ENCODE peak calls at places on chromosomes 16 and 17, in five cellular contexts. I is H1, O is K562, Q is HepG2, Y is GM12878. J is an unnamed sample.

GRCh38 chr17:17386143-17386800 is 83.1 kb downstream of the NT5M start:
- DNase-seq in I (no peak), O (no peak), Q (no peak), Y (no peak), J (no peak)

GRCh38 chr16:66983033-66983432 is 5.4 kb upstream of the CES4A start:
- DNase-seq in I (no peak), O (no peak), Q (no peak), Y (no peak), J (no peak)

GRCh38 chr17:81015135-81015534 is 19.8 kb upstream of the BAIAP2 start:
- DNase-seq in I (no peak), O (no peak), Q (no peak), Y (no peak), J (no peak)

GRCh38 chr16:6125483-6126259 is 1028.1 kb upstream of the EEF2KMT start:
- DNase-seq in I (no peak), O (no peak), Q (no peak), Y (no peak), J (no peak)

GRCh38 chr16:48592839-48593429 is 17.0 kb downstream of the N4BP1 start:
- DNase-seq in I (no peak), O (no peak), Q (no peak), Y (no peak), J (no peak)

GRCh38 chr16:49022351-49022963 is 259.2 kb downstream of the CBLN1 start:
- DNase-seq in I (no peak), O (no peak), Q (no peak), Y (no peak), J (no peak)

GRCh38 chr16:68297908-68298307 is 12.8 kb downstream of the SLC7A6OS start:
- DNase-seq in I (no peak), O (no peak), Q (no peak), Y (no peak), J (no peak)

GRCh38 chr17:69677130-69677529 is 262.6 kb downstream of the MAP2K6 start:
- DNase-seq in I (no peak), O (no peak), Q (no peak), Y (no peak), J (no peak)

GRCh38 chr17:20234266-20234665 is 225.1 kb downstream of the SPECC1 start:
- DNase-seq in I (no peak), O (no peak), Q (no peak), Y (no peak), J (no peak)

GRCh38 chr17:55177159-55177913 is 87.4 kb upstream of the HLF start:
- DNase-seq in I (no peak), O (no peak), Q (peak), Y (no peak), J (peak)

GRCh38 chr17:81135503-81136283 is 29.6 kb upstream of the PVALEF start:
- DNase-seq in I (no peak), O (no peak), Q (no peak), Y (no peak), J (no peak)

GRCh38 chr16:18953535-18953934 is 27.3 kb upstream of the SMG1 start:
- DNase-seq in I (no peak), O (no peak), Q (no peak), Y (no peak), J (no peak)

GRCh38 chr16:84751947-84752346 is 52.1 kb downstream of the USP10 start:
- DNase-seq in I (no peak), O (no peak), Q (no peak), Y (peak), J (no peak)

GRCh38 chr17:51046527-51047384 is 73.9 kb downstream of the SPAG9 start:
- DNase-seq in I (peak), O (no peak), Q (peak), Y (no peak), J (peak)

GRCh38 chr17:67151717-67152116 is 93.3 kb downstream of the HELZ start:
- DNase-seq in I (no peak), O (no peak), Q (no peak), Y (no peak), J (no peak)

GRCh38 chr17:8647202-8647601 is 16.7 kb upstream of the MYH10 start:
- DNase-seq in I (no peak), O (no peak), Q (no peak), Y (no peak), J (no peak)

GRCh38 chr16:85847036-85847435 is 47.5 kb downstream of the COX4I1 start:
- DNase-seq in I (no peak), O (no peak), Q (no peak), Y (no peak), J (no peak)

GRCh38 chr16:15810411-15810810 is 46.4 kb downstream of the MYH11 start:
- DNase-seq in I (no peak), O (no peak), Q (no peak), Y (no peak), J (no peak)

GRCh38 chr16:81431554-81432353 is 12.9 kb upstream of the CMIP start:
- DNase-seq in I (no peak), O (no peak), Q (peak), Y (no peak), J (no peak)

GRCh38 chr16:79623076-79623475 is 22.5 kb upstream of the MAF start:
- DNase-seq in I (no peak), O (no peak), Q (no peak), Y (no peak), J (no peak)

GRCh38 chr16:78122774-78123315 is 23.4 kb downstream of the WWOX start:
- DNase-seq in I (no peak), O (peak), Q (peak), Y (no peak), J (no peak)

GRCh38 chr17:70563301-70563820 is 394.0 kb downstream of the KCNJ2 start:
- DNase-seq in I (no peak), O (no peak), Q (no peak), Y (no peak), J (no peak)

GRCh38 chr16:50889276-50889675 is 147.4 kb downstream of the CYLD start:
- DNase-seq in I (no peak), O (no peak), Q (no peak), Y (no peak), J (no peak)

DNA sequence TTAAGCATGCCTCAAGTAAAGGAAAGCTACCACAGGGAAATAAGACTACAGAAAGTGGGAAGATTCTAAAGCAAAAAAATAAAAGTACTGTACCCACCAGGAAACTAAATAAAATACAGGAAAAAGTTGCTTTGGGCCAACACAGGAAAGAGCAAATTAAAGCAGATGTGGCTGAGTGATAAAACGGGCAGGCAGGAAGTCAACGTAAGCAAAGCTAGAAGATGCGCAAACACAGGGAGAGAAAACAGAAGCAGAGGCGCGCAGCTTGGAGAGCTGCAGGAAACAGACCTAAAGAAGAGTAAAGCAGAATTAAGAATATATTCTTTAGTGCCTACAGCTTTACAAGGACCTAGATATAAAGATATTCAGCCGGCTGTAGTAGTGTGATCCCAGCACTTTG is 21.7 kb downstream of the USP36 start:
- DNase-seq in I (no peak), O (no peak), Q (no peak), Y (no peak), J (no peak)
- TF ChIP-seq ATF2 in I (no peak), O (no peak), Q (no peak), Y (no peak), J (no peak)

DNA sequence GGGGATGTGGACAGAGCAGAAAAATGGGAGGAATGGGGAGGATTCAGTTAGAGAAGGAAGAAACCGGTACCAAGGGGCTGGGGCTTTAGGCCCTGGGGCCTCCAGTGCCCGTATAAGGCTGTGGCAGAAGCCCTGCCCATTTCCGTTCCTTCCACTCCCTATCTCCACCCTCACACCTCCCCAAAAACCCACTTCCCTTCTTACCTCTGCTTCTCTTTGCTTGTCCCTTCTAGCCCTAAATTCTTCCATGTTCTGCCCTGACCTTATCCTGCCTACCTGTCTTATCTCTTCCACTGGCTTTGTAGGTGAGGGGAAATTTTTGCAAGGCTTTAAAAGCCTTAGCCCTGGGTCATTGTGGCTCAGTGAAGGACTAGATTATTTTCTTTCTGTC is 4.1 kb downstream of the RNF167 start:
- DNase-seq in I (no peak), O (no peak), Q (no peak), Y (no peak), J (no peak)
- TF ChIP-seq ATF2 in I (no peak), O (no peak), Q (no peak), Y (no peak), J (no peak)

GRCh38 chr17:61400058-61400785 is 579 bp downstream of the TBX2 start:
- DNase-seq in I (no peak), O (no peak), Q (no peak), Y (no peak), J (peak)
- TF ChIP-seq ATF2 in I (no peak), O (no peak), Q (no peak), Y (no peak), J (no peak)

GRCh38 chr16:88331989-88332920 is 50.5 kb upstream of the ZNF469 start:
- DNase-seq in I (no peak), O (no peak), Q (no peak), Y (no peak), J (no peak)
- TF ChIP-seq ATF2 in I (no peak), O (no peak), Q (no peak), Y (no peak), J (no peak)

GRCh38 chr17:41717408-41718286 is 5.5 kb downstream of the GAST start:
- DNase-seq in I (no peak), O (no peak), Q (no peak), Y (no peak), J (no peak)
- TF ChIP-seq ATF2 in I (no peak), O (no peak), Q (no peak), Y (no peak), J (no peak)

DNA sequence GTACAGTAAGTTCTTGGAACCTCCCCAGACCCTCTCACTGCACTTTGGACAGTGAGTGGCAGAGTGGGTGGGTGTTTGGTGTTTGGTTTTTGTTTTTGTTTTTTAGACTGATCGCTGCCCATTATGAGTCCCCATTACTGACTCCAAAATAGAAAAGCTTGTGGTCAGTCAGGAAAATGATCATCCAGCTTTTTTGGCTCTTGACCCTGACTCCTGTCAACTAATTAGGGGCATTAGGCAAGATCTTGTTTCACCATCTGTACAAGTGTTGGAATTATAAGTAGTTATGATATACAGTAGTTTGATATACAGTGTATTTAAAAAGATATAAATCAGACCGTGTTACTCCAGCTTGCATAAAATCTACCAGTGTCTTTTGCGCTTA is 6.3 kb downstream of the LYRM1 start:
- DNase-seq in I (no peak), O (no peak), Q (no peak), Y (no peak), J (no peak)
- TF ChIP-seq ATF2 in I (no peak), O (no peak), Q (no peak), Y (no peak), J (no peak)

GRCh38 chr16:8967437-8967821 is 3.7 kb upstream of the USP7 start:
- DNase-seq in I (no peak), O (no peak), Q (no peak), Y (no peak), J (no peak)
- TF ChIP-seq ATF2 in I (no peak), O (no peak), Q (no peak), Y (no peak), J (no peak)

GRCh38 chr16:11497329-11497805 is 89.4 kb downstream of the LITAF start:
- DNase-seq in I (no peak), O (no peak), Q (peak), Y (peak), J (peak)
- TF ChIP-seq ATF2 in I (no peak), O (no peak), Q (no peak), Y (no peak), J (no peak)

GRCh38 chr17:83119987-83120864 is 40.8 kb downstream of the METRNL start:
- DNase-seq in I (no peak), O (no peak), Q (no peak), Y (peak), J (no peak)
- TF ChIP-seq ATF2 in I (no peak), O (no peak), Q (no peak), Y (no peak), J (no peak)